ENCODE peak calls at places on chromosomes 1 and 21, in ten cellular contexts. D is activated naive CD8-positive, alpha-beta T cell treated with anti-CD3 and anti-CD28 coated beads, Interleukin-2, amount 50 U/mL, for 16 hours; I is T-helper 2 cell; H is NCI-H1417; W is activated gamma-delta T cell treated with Interleukin-2 at 50 U/mL for 16 hours; Q is CD8-positive, alpha-beta T cell; R is choroid plexus epithelial cell; N is NCI-H226; Z is neuronal stem cell; C is body of pancreas. A is an unnamed sample.
A peak's percentile ranks its signal among the peaks of the same experiment; 100 is the strongest.

GRCh38 chr1:180925471-180926051 is 12.9 kb downstream of the KIAA1614 start:
- DNase-seq in D (no peak), I (no peak), H (peak; percentile 29), W (no peak), Q (no peak), R (no peak), N (no peak), Z (no peak), C (peak; percentile 28), A (no peak)

GRCh38 chr1:85398391-85399064 is 66.4 kb downstream of the DDAH1 start:
- DNase-seq in D (no peak), I (no peak), H (peak; percentile 3), W (no peak), Q (no peak), R (peak; percentile 83), N (peak; percentile 67), Z (no peak), C (no peak), A (peak; percentile 71)

GRCh38 chr21:32112194-32112593 is 166.7 kb downstream of the MIS18A start:
- DNase-seq in D (no peak), I (no peak), H (peak; percentile 81), W (no peak), Q (no peak), R (no peak), N (no peak), Z (no peak), C (no peak), A (no peak)

GRCh38 chr1:94790246-94790645 is 29.9 kb upstream of the SLC44A3 start:
- DNase-seq in D (no peak), I (no peak), H (no peak), W (no peak), Q (no peak), R (no peak), N (no peak), Z (no peak), C (no peak), A (peak; percentile 41)

GRCh38 chr1:234845097-234845660 is 235.2 kb upstream of the IRF2BP2 start:
- DNase-seq in D (no peak), I (peak; percentile 16), H (no peak), W (peak; percentile 13), Q (peak; percentile 34), R (peak; percentile 77), N (no peak), Z (no peak), C (no peak), A (no peak)

GRCh38 chr1:240242601-240243144 is 151.0 kb downstream of the FMN2 start:
- DNase-seq in D (no peak), I (no peak), H (no peak), W (no peak), Q (no peak), R (peak; percentile 51), N (peak; percentile 86), Z (no peak), C (no peak), A (peak; percentile 80)

GRCh38 chr1:25006770-25007169 is 76.7 kb upstream of the RUNX3 start:
- DNase-seq in D (no peak), I (no peak), H (peak; percentile 64), W (no peak), Q (no peak), R (peak; percentile 80), N (no peak), Z (no peak), C (peak; percentile 49), A (peak; percentile 36)

GRCh38 chr1:156884560-156884959 is 9.0 kb upstream of the PEAR1 start:
- DNase-seq in D (no peak), I (no peak), H (no peak), W (no peak), Q (no peak), R (no peak), N (no peak), Z (no peak), C (no peak), A (no peak)

GRCh38 chr1:2955652-2956051 is 65.6 kb upstream of the ACTRT2 start:
- DNase-seq in D (no peak), I (no peak), H (no peak), W (no peak), Q (no peak), R (no peak), N (no peak), Z (no peak), C (no peak), A (no peak)

GRCh38 chr1:33060579-33061083 is 20.3 kb upstream of the AZIN2 start:
- DNase-seq in D (no peak), I (no peak), H (no peak), W (no peak), Q (no peak), R (peak; percentile 96), N (no peak), Z (no peak), C (peak; percentile 65), A (peak; percentile 76)

GRCh38 chr1:69315416-69315815 is 252.3 kb upstream of the LRRC7 start:
- DNase-seq in D (no peak), I (no peak), H (no peak), W (no peak), Q (no peak), R (no peak), N (no peak), Z (no peak), C (no peak), A (no peak)

GRCh38 chr21:46122758-46123683 is 25.1 kb downstream of the COL6A2 start:
- DNase-seq in D (no peak), I (no peak), H (no peak), W (peak; percentile 2), Q (no peak), R (no peak), N (no peak), Z (no peak), C (no peak), A (no peak)

GRCh38 chr21:25735895-25736597 is 1.3 kb downstream of the GABPA start:
- DNase-seq in D (no peak), I (no peak), H (peak; percentile 82), W (no peak), Q (no peak), R (peak; percentile 56), N (no peak), Z (no peak), C (no peak), A (peak; percentile 42)

GRCh38 chr1:154344977-154345837 is 19.9 kb downstream of the ATP8B2 start:
- DNase-seq in D (no peak), I (peak; percentile 71), H (no peak), W (peak; percentile 72), Q (peak; percentile 81), R (peak; percentile 72), N (no peak), Z (no peak), C (no peak), A (peak; percentile 35)

GRCh38 chr1:89523597-89524368 is 846 bp upstream of the LRRC8B start:
- DNase-seq in D (no peak), I (peak; percentile 48), H (peak; percentile 94), W (no peak), Q (peak; percentile 56), R (peak; percentile 35), N (no peak), Z (peak; percentile 60), C (peak; percentile 64), A (peak; percentile 10)

GRCh38 chr1:102434421-102434820 is 437.7 kb upstream of the OLFM3 start:
- DNase-seq in D (no peak), I (no peak), H (peak; percentile 74), W (no peak), Q (no peak), R (peak; percentile 3), N (no peak), Z (peak; percentile 8), C (no peak), A (no peak)

GRCh38 chr21:41518757-41519156 is 10.8 kb upstream of the TMPRSS2 start:
- DNase-seq in D (no peak), I (no peak), H (no peak), W (no peak), Q (no peak), R (no peak), N (no peak), Z (no peak), C (no peak), A (no peak)

GRCh38 chr1:43197343-43198127 is 25.4 kb downstream of the CFAP57 start:
- DNase-seq in D (no peak), I (no peak), H (peak; percentile 5), W (no peak), Q (no peak), R (no peak), N (no peak), Z (no peak), C (no peak), A (no peak)

GRCh38 chr1:106937104-106937503 is 119.4 kb upstream of the PRMT6 start:
- DNase-seq in D (no peak), I (no peak), H (no peak), W (no peak), Q (no peak), R (peak; percentile 92), N (peak; percentile 91), Z (no peak), C (no peak), A (peak; percentile 92)

GRCh38 chr1:83692524-83693336 is 306.2 kb downstream of the TTLL7 start:
- DNase-seq in D (no peak), I (no peak), H (peak; percentile 91), W (no peak), Q (no peak), R (peak; percentile 53), N (no peak), Z (peak; percentile 56), C (peak; percentile 26), A (peak; percentile 0)

GRCh38 chr1:65309317-65310077 is at the start of gene DNAJC6:
- DNase-seq in D (peak; percentile 1), I (peak; percentile 6), H (peak; percentile 88), W (peak; percentile 44), Q (peak; percentile 47), R (peak; percentile 69), N (peak; percentile 50), Z (peak; percentile 90), C (peak; percentile 71), A (peak; percentile 42)

GRCh38 chr1:30523055-30524020 is 200.0 kb downstream of the MATN1 start:
- DNase-seq in D (no peak), I (no peak), H (no peak), W (no peak), Q (no peak), R (peak; percentile 17), N (peak; percentile 92), Z (no peak), C (no peak), A (peak; percentile 48)

GRCh38 chr1:154176341-154176740 is 15.6 kb downstream of the TPM3 start:
- DNase-seq in D (no peak), I (no peak), H (no peak), W (no peak), Q (no peak), R (peak; percentile 87), N (peak; percentile 71), Z (no peak), C (peak; percentile 47), A (peak; percentile 85)

GRCh38 chr21:23014021-23014420 is 2015.8 kb downstream of the NCAM2 start:
- DNase-seq in D (no peak), I (no peak), H (no peak), W (no peak), Q (no peak), R (no peak), N (no peak), Z (no peak), C (no peak), A (no peak)

GRCh38 chr21:21612446-21612845 is 614.2 kb downstream of the NCAM2 start:
- DNase-seq in D (no peak), I (no peak), H (no peak), W (no peak), Q (no peak), R (peak; percentile 97), N (peak; percentile 82), Z (peak; percentile 57), C (peak; percentile 4), A (peak; percentile 92)

GRCh38 chr1:59730302-59730701 is 84.4 kb upstream of the HOOK1 start:
- DNase-seq in D (no peak), I (no peak), H (no peak), W (no peak), Q (no peak), R (peak; percentile 85), N (peak; percentile 49), Z (no peak), C (no peak), A (peak; percentile 94)

GRCh38 chr1:25992689-25993146 is 5.1 kb downstream of the PAFAH2 start:
- DNase-seq in D (no peak), I (no peak), H (no peak), W (no peak), Q (no peak), R (no peak), N (no peak), Z (no peak), C (no peak), A (no peak)

GRCh38 chr1:156368889-156369684 is at the start of gene RHBG:
- DNase-seq in D (no peak), I (no peak), H (peak; percentile 35), W (no peak), Q (no peak), R (peak; percentile 30), N (no peak), Z (no peak), C (peak; percentile 86), A (peak; percentile 2)